ENCODE peak calls at places on chromosomes 13 and 19, in seven cellular contexts. G is adipocyte; E is stimulated activated CD4-positive, alpha-beta T cell treated with anti-CD3 and anti-CD28 coated beads, Interleukin-15, amount 100 ng/mL, for 24 hours; C is cardiac fibroblast; H is lung; P is foreskin fibroblast; S is effector memory CD8-positive, alpha-beta T cell. B is an unnamed sample.

GRCh38 chr13:43472344-43472743 is 314.4 kb downstream of the ENOX1 start:
- DNase-seq in H (no peak), G (peak), P (no peak), C (no peak), E (no peak), S (no peak), B (no peak)

GRCh38 chr13:113917096-113917495 is 53.2 kb upstream of the GAS6 start:
- DNase-seq in P (no peak), G (no peak), S (no peak), H (peak), E (no peak), C (no peak), B (peak)

GRCh38 chr19:35607661-35608060 is 4.9 kb upstream of the HAUS5 start:
- DNase-seq in H (no peak), C (no peak), G (no peak), E (no peak), S (no peak), P (no peak), B (no peak)

GRCh38 chr13:44620057-44620456 is 43.9 kb upstream of the TSC22D1 start:
- DNase-seq in H (no peak), C (peak), G (peak), E (no peak), S (no peak), P (peak), B (no peak)

GRCh38 chr19:29904017-29904416 is 38.0 kb upstream of the URI1 start:
- DNase-seq in C (no peak), H (no peak), G (no peak), E (no peak), S (no peak), P (no peak), B (no peak)

GRCh38 chr19:46088101-46088500 is 36.4 kb downstream of the IGFL3 start:
- DNase-seq in H (no peak), C (no peak), G (no peak), E (no peak), P (no peak), S (no peak), B (no peak)

GRCh38 chr13:109139346-109139745 is 509.9 kb downstream of the MYO16 start:
- DNase-seq in S (no peak), P (no peak), H (no peak), G (no peak), E (no peak), C (no peak), B (no peak)

GRCh38 chr19:1474011-1474764 is 4.8 kb downstream of the C19orf25 start:
- DNase-seq in C (no peak), S (no peak), G (no peak), H (no peak), E (no peak), P (peak), B (no peak)

GRCh38 chr19:7792286-7792685 is 29.2 kb downstream of the CLEC4M start:
- DNase-seq in E (no peak), H (no peak), G (no peak), C (peak), P (no peak), S (no peak), B (no peak)

GRCh38 chr19:35869327-35870123 is 1.2 kb downstream of the APLP1 start:
- DNase-seq in C (peak), S (peak), G (peak), E (peak), P (peak), H (peak), B (peak)

GRCh38 chr19:5489511-5489910 is 34.3 kb downstream of the ZNRF4 start:
- DNase-seq in G (peak), S (no peak), H (no peak), E (no peak), P (no peak), C (no peak), B (no peak)

GRCh38 chr13:101626925-101627555 is 174.6 kb downstream of the ITGBL1 start:
- DNase-seq in E (peak), P (no peak), G (peak), H (no peak), C (no peak), S (no peak), B (no peak)

GRCh38 chr13:113472355-113473025 is 18.0 kb downstream of the DCUN1D2 start:
- DNase-seq in S (no peak), H (no peak), E (no peak), C (no peak), G (no peak), P (no peak), B (no peak)

GRCh38 chr19:47161876-47162489 is 31.3 kb downstream of the SAE1 start:
- DNase-seq in C (no peak), H (no peak), G (peak), P (peak), S (no peak), E (no peak), B (no peak)

GRCh38 chr13:23069571-23069970 is 111.2 kb upstream of the SGCG start:
- DNase-seq in G (peak), H (no peak), E (no peak), S (no peak), C (peak), P (peak), B (no peak)

GRCh38 chr19:49155830-49156346 is 692 bp upstream of the HRC start:
- DNase-seq in P (no peak), S (no peak), E (no peak), G (no peak), H (no peak), C (no peak), B (no peak)

B was measured in prostate gland.